ENCODE peak calls at places on chromosome 17, in five cellular contexts. U is prostate gland, M is GM23338, V is transverse colon, L is SK-N-SH. J is an unnamed sample.

GRCh38 chr17:3828151-3828851 is 17.7 kb downstream of the NCBP3 start:
- DNase-seq in U (no peak), M (no peak), V (no peak), L (no peak), J (no peak)

GRCh38 chr17:43892672-43892975 is 14.7 kb downstream of the MPP2 start:
- DNase-seq in U (no peak), M (no peak), V (no peak), L (no peak), J (no peak)

GRCh38 chr17:57242148-57242547 is 14.2 kb upstream of the MSI2 start:
- DNase-seq in U (no peak), M (no peak), V (no peak), L (no peak), J (no peak)

GRCh38 chr17:28944343-28944742 is 7.0 kb downstream of the PHF12 start:
- DNase-seq in U (no peak), M (no peak), V (no peak), L (no peak), J (no peak)

GRCh38 chr17:61081959-61082358 is 317.7 kb upstream of the TBX2 start:
- DNase-seq in U (no peak), M (no peak), V (no peak), L (no peak), J (no peak)

GRCh38 chr17:67990909-67991308 is 5.4 kb downstream of the C17orf58 start:
- DNase-seq in U (no peak), M (no peak), V (no peak), L (no peak), J (no peak)

GRCh38 chr17:61416540-61417363 is 17.1 kb downstream of the TBX2 start:
- DNase-seq in U (peak), M (peak), V (peak), L (peak), J (no peak)

GRCh38 chr17:18107971-18108370 is 585 bp upstream of the MYO15A start:
- DNase-seq in U (no peak), M (no peak), V (no peak), L (no peak), J (no peak)

GRCh38 chr17:77958716-77959215 is 263 bp downstream of the TNRC6C start:
- DNase-seq in U (no peak), M (no peak), V (no peak), L (no peak), J (no peak)
- H3K4me3 ChIP-seq in U (peak), M (peak), V (peak), L (peak), J (peak)

GRCh38 chr17:27319536-27320221 is 25.8 kb downstream of the WSB1 start:
- DNase-seq in U (peak), M (no peak), V (peak), L (no peak), J (no peak)
- TF ChIP-seq POLR2AphosphoS5 in U (peak), M (no peak), V (peak), L (peak), J (no peak)

DNA sequence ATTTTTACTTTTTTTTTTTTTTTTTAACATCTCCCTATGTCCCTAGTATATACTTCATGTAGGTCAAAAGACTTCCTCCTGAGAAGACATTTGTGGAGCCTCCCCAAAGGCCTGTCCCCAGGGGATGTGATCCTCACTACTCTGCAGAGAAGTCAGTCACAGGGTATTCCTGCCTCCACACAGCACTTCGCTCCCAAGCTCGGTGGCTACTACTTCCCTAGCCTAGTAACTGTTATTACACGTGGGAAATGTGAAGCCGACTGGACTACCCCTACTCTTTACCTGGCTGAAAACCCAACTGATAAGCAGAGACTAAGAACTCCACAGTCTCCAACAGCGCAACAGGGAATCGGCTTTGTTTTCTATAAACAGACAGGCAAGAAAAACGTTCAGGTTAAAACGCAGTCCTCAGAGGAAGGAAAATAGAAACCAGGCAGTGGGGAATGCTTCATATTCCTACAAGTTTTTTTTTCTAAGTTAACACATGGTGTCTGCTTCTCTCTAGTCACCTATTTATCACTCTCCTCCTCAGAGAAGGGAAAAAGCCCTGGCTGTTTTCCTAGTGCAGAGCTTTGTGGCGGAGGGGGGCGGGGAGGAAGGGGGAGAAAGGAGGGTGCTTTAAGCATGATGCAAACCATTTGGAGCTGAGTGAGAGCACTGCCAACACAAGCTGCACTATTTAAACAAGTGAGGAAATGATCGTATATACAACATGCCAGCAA is 117.0 kb downstream of the HIC1 start:
- DNase-seq in U (peak), M (peak), V (peak), L (no peak), J (no peak)
- H3K4me3 ChIP-seq in U (no peak), M (no peak), V (no peak), L (no peak), J (no peak)

GRCh38 chr17:42873321-42873720 is 22.3 kb downstream of the AOC3 start:
- DNase-seq in U (no peak), M (no peak), V (no peak), L (no peak), J (no peak)

GRCh38 chr17:42877037-42877436 is 23.6 kb upstream of the G6PC1 start:
- DNase-seq in U (no peak), M (no peak), V (no peak), L (no peak), J (no peak)

GRCh38 chr17:42871647-42872046 is 20.6 kb downstream of the AOC3 start:
- DNase-seq in U (no peak), M (no peak), V (no peak), L (no peak), J (no peak)

GRCh38 chr17:42868338-42868737 is 17.3 kb downstream of the AOC3 start:
- DNase-seq in U (no peak), M (no peak), V (no peak), L (no peak), J (no peak)

GRCh38 chr17:42872251-42872965 is 21.4 kb downstream of the AOC3 start:
- DNase-seq in U (no peak), M (no peak), V (no peak), L (no peak), J (no peak)
- TF ChIP-seq POLR2AphosphoS5 in U (no peak), M (no peak), V (no peak), L (no peak), J (no peak)

GRCh38 chr17:50272246-50272645 is 2.0 kb upstream of the TMEM92 start:
- DNase-seq in U (no peak), M (no peak), V (peak), L (peak), J (no peak)
- H3K4me3 ChIP-seq in U (no peak), M (peak), V (no peak), L (no peak), J (peak)

DNA sequence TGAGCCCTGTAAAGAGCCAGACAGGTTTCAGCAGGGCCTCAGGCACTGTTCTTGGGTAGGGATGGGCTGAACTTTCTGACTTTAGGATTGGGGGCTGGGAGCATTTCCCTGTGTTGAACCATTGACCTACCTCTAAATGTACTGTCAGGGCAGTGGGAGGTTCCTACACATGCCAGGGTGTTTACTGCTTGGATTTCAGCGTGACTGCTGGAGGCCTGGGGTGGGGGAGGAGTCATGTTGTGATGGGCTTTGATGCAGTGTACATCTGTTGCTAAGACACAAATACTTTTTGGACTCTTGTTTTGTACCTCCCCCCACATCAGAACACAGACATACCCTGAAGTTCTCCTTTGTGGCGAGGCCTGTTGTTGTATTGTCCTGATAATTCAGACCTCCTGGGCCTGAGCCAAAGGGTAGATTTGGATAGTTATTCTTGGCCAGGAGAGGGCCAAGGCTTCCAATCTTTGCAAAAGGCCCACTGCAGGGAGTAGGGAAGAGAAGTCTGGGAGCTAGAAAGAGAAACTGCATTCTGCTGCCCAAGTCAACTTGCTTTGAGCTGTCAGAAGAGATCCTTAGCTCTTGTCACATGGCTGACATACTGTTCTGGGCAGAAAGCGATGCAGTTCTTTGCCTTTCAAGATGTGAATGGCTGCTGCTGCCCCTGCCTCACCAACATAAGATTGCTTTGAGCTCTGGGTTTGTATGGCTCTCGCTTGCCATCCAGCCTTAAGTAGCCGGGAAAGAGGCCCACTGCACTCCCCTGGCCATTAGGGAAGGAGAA is 3.7 kb downstream of the NFE2L1 start:
- DNase-seq in U (peak), M (peak), V (peak), L (no peak), J (no peak)
- TF ChIP-seq POLR2AphosphoS5 in U (peak), M (no peak), V (no peak), L (no peak), J (no peak)

GRCh38 chr17:78230996-78231931 is at the start of gene TMEM235:
- DNase-seq in U (no peak), M (peak), V (no peak), L (peak), J (no peak)
- H3K4me3 ChIP-seq in U (no peak), M (peak), V (no peak), L (no peak), J (no peak)

GRCh38 chr17:78669256-78669974 is 92.2 kb upstream of the DNAH17 start:
- DNase-seq in U (no peak), M (no peak), V (no peak), L (no peak), J (no peak)

GRCh38 chr17:78670850-78671291 is 93.7 kb upstream of the DNAH17 start:
- DNase-seq in U (no peak), M (no peak), V (no peak), L (no peak), J (no peak)

GRCh38 chr17:78671607-78672404 is 94.6 kb upstream of the DNAH17 start:
- DNase-seq in U (no peak), M (no peak), V (no peak), L (no peak), J (no peak)

GRCh38 chr17:78668847-78669246 is 91.7 kb upstream of the DNAH17 start:
- DNase-seq in U (no peak), M (no peak), V (no peak), L (no peak), J (no peak)

GRCh38 chr17:78669975-78670518 is 92.9 kb upstream of the DNAH17 start:
- DNase-seq in U (no peak), M (no peak), V (no peak), L (no peak), J (no peak)
- TF ChIP-seq POLR2AphosphoS5 in U (peak), M (no peak), V (no peak), L (no peak), J (no peak)

GRCh38 chr17:78826426-78826825 is 14.2 kb downstream of the USP36 start:
- DNase-seq in U (no peak), M (no peak), V (no peak), L (no peak), J (no peak)
- H3K4me3 ChIP-seq in U (no peak), M (no peak), V (no peak), L (no peak), J (no peak)

GRCh38 chr17:81222906-81223757 is at the start of gene CEP131:
- DNase-seq in U (peak), M (peak), V (peak), L (peak), J (peak)
- TF ChIP-seq POLR2AphosphoS5 in U (peak), M (peak), V (peak), L (peak), J (peak)